ENCODE peak calls at places on chromosomes 16 and 17, in eight cellular contexts. One of them, this sample, is unnamed.

GRCh38 chr16:81623365-81624102 is 155.6 kb upstream of the PLCG2 start:
- DNase-seq in gastrocnemius medialis: no peak
- DNase-seq in breast epithelium: no peak
- DNase-seq in lower lobe of right lung: no peak
- DNase-seq in heart left ventricle: no peak
- DNase-seq in fibroblast of lung: peak
- DNase-seq in brain microvascular endothelial cell: no peak
- DNase-seq in GM23338: peak
- DNase-seq in this sample: no peak

GRCh38 chr17:61659437-61659836 is 68.4 kb upstream of the NACA2 start:
- DNase-seq in gastrocnemius medialis: no peak
- DNase-seq in breast epithelium: no peak
- DNase-seq in lower lobe of right lung: no peak
- DNase-seq in heart left ventricle: no peak
- DNase-seq in fibroblast of lung: no peak
- DNase-seq in brain microvascular endothelial cell: no peak
- DNase-seq in GM23338: no peak
- DNase-seq in this sample: no peak

GRCh38 chr16:30722443-30722842 is 23.5 kb downstream of the SRCAP start:
- DNase-seq in gastrocnemius medialis: no peak
- DNase-seq in breast epithelium: no peak
- DNase-seq in lower lobe of right lung: no peak
- DNase-seq in heart left ventricle: no peak
- DNase-seq in fibroblast of lung: no peak
- DNase-seq in brain microvascular endothelial cell: no peak
- DNase-seq in GM23338: peak
- DNase-seq in this sample: peak

GRCh38 chr17:82000803-82001649 is 21.7 kb downstream of the CENPX start:
- DNase-seq in gastrocnemius medialis: peak
- DNase-seq in breast epithelium: no peak
- DNase-seq in lower lobe of right lung: no peak
- DNase-seq in heart left ventricle: no peak
- DNase-seq in fibroblast of lung: no peak
- DNase-seq in brain microvascular endothelial cell: no peak
- DNase-seq in GM23338: no peak
- DNase-seq in this sample: peak

GRCh38 chr16:12771341-12771798 is 32.3 kb downstream of the CPPED1 start:
- DNase-seq in gastrocnemius medialis: no peak
- DNase-seq in breast epithelium: no peak
- DNase-seq in lower lobe of right lung: no peak
- DNase-seq in heart left ventricle: no peak
- DNase-seq in fibroblast of lung: no peak
- DNase-seq in brain microvascular endothelial cell: peak
- DNase-seq in GM23338: no peak
- DNase-seq in this sample: no peak

GRCh38 chr16:85396879-85397871 is 215.9 kb upstream of the GSE1 start:
- DNase-seq in gastrocnemius medialis: no peak
- DNase-seq in breast epithelium: no peak
- DNase-seq in lower lobe of right lung: peak
- DNase-seq in heart left ventricle: no peak
- DNase-seq in fibroblast of lung: no peak
- DNase-seq in brain microvascular endothelial cell: no peak
- DNase-seq in GM23338: peak
- DNase-seq in this sample: peak

GRCh38 chr16:4690946-4691665 is 2.3 kb upstream of the NUDT16L1 start:
- DNase-seq in gastrocnemius medialis: no peak
- DNase-seq in breast epithelium: no peak
- DNase-seq in lower lobe of right lung: no peak
- DNase-seq in heart left ventricle: no peak
- DNase-seq in fibroblast of lung: no peak
- DNase-seq in brain microvascular endothelial cell: no peak
- DNase-seq in GM23338: no peak
- DNase-seq in this sample: peak

GRCh38 chr16:83068686-83069085 is 441.9 kb downstream of the CDH13 start:
- DNase-seq in gastrocnemius medialis: no peak
- DNase-seq in breast epithelium: no peak
- DNase-seq in lower lobe of right lung: no peak
- DNase-seq in heart left ventricle: no peak
- DNase-seq in fibroblast of lung: peak
- DNase-seq in brain microvascular endothelial cell: peak
- DNase-seq in GM23338: no peak
- DNase-seq in this sample: no peak

GRCh38 chr16:35391328-35391727 is 1931.9 kb downstream of the TP53TG3F start:
- DNase-seq in gastrocnemius medialis: no peak
- DNase-seq in breast epithelium: no peak
- DNase-seq in lower lobe of right lung: no peak
- DNase-seq in heart left ventricle: peak
- DNase-seq in fibroblast of lung: peak
- DNase-seq in brain microvascular endothelial cell: peak
- DNase-seq in GM23338: peak
- DNase-seq in this sample: no peak

GRCh38 chr17:79979201-79979840 is 56.4 kb downstream of the TBC1D16 start:
- DNase-seq in gastrocnemius medialis: no peak
- DNase-seq in breast epithelium: no peak
- DNase-seq in lower lobe of right lung: peak
- DNase-seq in heart left ventricle: no peak
- DNase-seq in fibroblast of lung: no peak
- DNase-seq in brain microvascular endothelial cell: no peak
- DNase-seq in GM23338: no peak
- DNase-seq in this sample: peak

GRCh38 chr16:23803591-23804123 is 32.1 kb upstream of the PRKCB start:
- DNase-seq in gastrocnemius medialis: peak
- DNase-seq in breast epithelium: no peak
- DNase-seq in lower lobe of right lung: peak
- DNase-seq in heart left ventricle: peak
- DNase-seq in fibroblast of lung: peak
- DNase-seq in brain microvascular endothelial cell: peak
- DNase-seq in GM23338: peak
- DNase-seq in this sample: peak

GRCh38 chr16:1884155-1884760 is 12.3 kb upstream of the MEIOB start:
- DNase-seq in gastrocnemius medialis: no peak
- DNase-seq in breast epithelium: no peak
- DNase-seq in lower lobe of right lung: no peak
- DNase-seq in heart left ventricle: no peak
- DNase-seq in fibroblast of lung: no peak
- DNase-seq in brain microvascular endothelial cell: peak
- DNase-seq in GM23338: peak
- DNase-seq in this sample: no peak

GRCh38 chr17:76561332-76561731 is 21.5 kb downstream of the PRCD start:
- DNase-seq in gastrocnemius medialis: no peak
- DNase-seq in breast epithelium: no peak
- DNase-seq in lower lobe of right lung: no peak
- DNase-seq in heart left ventricle: no peak
- DNase-seq in fibroblast of lung: no peak
- DNase-seq in brain microvascular endothelial cell: no peak
- DNase-seq in GM23338: no peak
- DNase-seq in this sample: no peak

GRCh38 chr17:76560036-76560876 is 20.4 kb downstream of the PRCD start:
- DNase-seq in gastrocnemius medialis: no peak
- DNase-seq in breast epithelium: no peak
- DNase-seq in lower lobe of right lung: no peak
- DNase-seq in heart left ventricle: no peak
- DNase-seq in fibroblast of lung: no peak
- DNase-seq in brain microvascular endothelial cell: no peak
- DNase-seq in GM23338: no peak
- DNase-seq in this sample: no peak

GRCh38 chr17:76561799-76562268 is 22.0 kb downstream of the PRCD start:
- DNase-seq in gastrocnemius medialis: no peak
- DNase-seq in breast epithelium: no peak
- DNase-seq in lower lobe of right lung: no peak
- DNase-seq in heart left ventricle: no peak
- DNase-seq in fibroblast of lung: no peak
- DNase-seq in brain microvascular endothelial cell: no peak
- DNase-seq in GM23338: no peak
- DNase-seq in this sample: no peak

GRCh38 chr17:76560877-76561221 is 21.0 kb downstream of the PRCD start:
- DNase-seq in gastrocnemius medialis: no peak
- DNase-seq in breast epithelium: no peak
- DNase-seq in lower lobe of right lung: no peak
- DNase-seq in heart left ventricle: no peak
- DNase-seq in fibroblast of lung: no peak
- DNase-seq in brain microvascular endothelial cell: no peak
- DNase-seq in GM23338: no peak
- DNase-seq in this sample: no peak

DNA sequence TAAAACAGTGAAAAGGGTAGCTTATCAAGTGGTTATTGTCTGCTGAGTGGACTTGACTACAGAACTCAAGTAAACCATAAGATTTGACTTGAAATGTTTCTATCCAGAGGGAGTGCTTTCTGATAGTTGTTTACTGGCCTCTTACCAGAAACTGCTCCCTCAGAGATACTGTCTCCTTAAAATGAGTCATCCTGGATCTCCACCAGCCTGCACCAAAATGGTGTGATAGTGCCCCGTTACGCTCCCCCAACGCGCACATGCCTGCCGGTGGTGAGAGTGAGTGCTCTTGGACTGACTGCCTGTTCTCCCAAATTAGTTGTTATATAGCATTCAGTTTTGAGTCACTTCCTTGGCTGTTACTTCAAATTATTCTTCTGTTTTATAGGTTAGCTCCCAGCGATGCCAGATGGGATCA is 22.9 kb downstream of the PRCD start:
- DNase-seq in gastrocnemius medialis: peak
- DNase-seq in breast epithelium: no peak
- DNase-seq in lower lobe of right lung: no peak
- DNase-seq in heart left ventricle: no peak
- DNase-seq in fibroblast of lung: peak
- DNase-seq in brain microvascular endothelial cell: peak
- DNase-seq in GM23338: no peak
- DNase-seq in this sample: no peak
- H3K27ac ChIP-seq in gastrocnemius medialis: peak
- H3K27ac ChIP-seq in breast epithelium: peak
- H3K27ac ChIP-seq in lower lobe of right lung: peak
- H3K27ac ChIP-seq in heart left ventricle: no peak
- H3K27ac ChIP-seq in fibroblast of lung: peak
- H3K27ac ChIP-seq in brain microvascular endothelial cell: peak
- H3K27ac ChIP-seq in GM23338: peak
- H3K27ac ChIP-seq in this sample: no peak

DNA sequence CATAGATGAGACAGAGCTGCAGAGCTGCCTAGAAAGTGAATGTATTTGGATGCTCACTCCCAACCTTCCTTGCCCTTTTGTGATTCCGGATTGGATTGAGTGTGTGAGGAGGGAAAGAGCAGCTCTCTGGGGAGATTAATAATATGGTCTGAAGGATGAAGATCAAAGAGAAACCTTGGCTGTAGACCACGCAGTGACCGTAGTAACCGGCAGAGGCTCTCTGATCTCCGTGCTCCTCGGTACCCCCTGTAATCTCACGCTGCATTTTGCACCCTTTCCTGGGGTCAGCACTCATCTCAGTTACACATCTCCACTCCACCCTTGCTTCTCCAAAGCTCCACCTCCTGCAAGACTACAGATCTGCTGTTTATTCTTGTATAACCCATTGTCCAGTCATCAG is 14.1 kb downstream of the TMEM100 start:
- DNase-seq in gastrocnemius medialis: no peak
- DNase-seq in breast epithelium: no peak
- DNase-seq in lower lobe of right lung: no peak
- DNase-seq in heart left ventricle: no peak
- DNase-seq in fibroblast of lung: no peak
- DNase-seq in brain microvascular endothelial cell: no peak
- DNase-seq in GM23338: no peak
- DNase-seq in this sample: no peak
- H3K4me3 ChIP-seq in gastrocnemius medialis: no peak
- H3K4me3 ChIP-seq in breast epithelium: no peak
- H3K4me3 ChIP-seq in lower lobe of right lung: no peak
- H3K4me3 ChIP-seq in heart left ventricle: no peak
- H3K4me3 ChIP-seq in fibroblast of lung: peak
- H3K4me3 ChIP-seq in brain microvascular endothelial cell: peak
- H3K4me3 ChIP-seq in GM23338: no peak
- H3K4me3 ChIP-seq in this sample: no peak

GRCh38 chr16:74666010-74666421 is 661 bp downstream of the RFWD3 start:
- DNase-seq in gastrocnemius medialis: no peak
- DNase-seq in breast epithelium: no peak
- DNase-seq in lower lobe of right lung: no peak
- DNase-seq in heart left ventricle: no peak
- DNase-seq in fibroblast of lung: no peak
- DNase-seq in brain microvascular endothelial cell: no peak
- DNase-seq in GM23338: no peak
- DNase-seq in this sample: no peak
- H3K27ac ChIP-seq in gastrocnemius medialis: peak
- H3K27ac ChIP-seq in breast epithelium: peak
- H3K27ac ChIP-seq in lower lobe of right lung: peak
- H3K27ac ChIP-seq in heart left ventricle: no peak
- H3K27ac ChIP-seq in fibroblast of lung: peak
- H3K27ac ChIP-seq in brain microvascular endothelial cell: peak
- H3K27ac ChIP-seq in GM23338: peak
- H3K27ac ChIP-seq in this sample: peak

GRCh38 chr17:78762007-78762406 is 20.1 kb downstream of the CYTH1 start:
- DNase-seq in gastrocnemius medialis: no peak
- DNase-seq in breast epithelium: no peak
- DNase-seq in lower lobe of right lung: no peak
- DNase-seq in heart left ventricle: no peak
- DNase-seq in fibroblast of lung: no peak
- DNase-seq in brain microvascular endothelial cell: no peak
- DNase-seq in GM23338: no peak
- DNase-seq in this sample: no peak

GRCh38 chr17:78763561-78763960 is 18.5 kb downstream of the CYTH1 start:
- DNase-seq in gastrocnemius medialis: no peak
- DNase-seq in breast epithelium: no peak
- DNase-seq in lower lobe of right lung: no peak
- DNase-seq in heart left ventricle: no peak
- DNase-seq in fibroblast of lung: no peak
- DNase-seq in brain microvascular endothelial cell: peak
- DNase-seq in GM23338: no peak
- DNase-seq in this sample: no peak

GRCh38 chr17:78764871-78765270 is 17.2 kb downstream of the CYTH1 start:
- DNase-seq in gastrocnemius medialis: no peak
- DNase-seq in breast epithelium: no peak
- DNase-seq in lower lobe of right lung: no peak
- DNase-seq in heart left ventricle: no peak
- DNase-seq in fibroblast of lung: no peak
- DNase-seq in brain microvascular endothelial cell: no peak
- DNase-seq in GM23338: no peak
- DNase-seq in this sample: no peak

GRCh38 chr17:78759969-78760352 is 22.1 kb downstream of the CYTH1 start:
- DNase-seq in gastrocnemius medialis: no peak
- DNase-seq in breast epithelium: no peak
- DNase-seq in lower lobe of right lung: no peak
- DNase-seq in heart left ventricle: no peak
- DNase-seq in fibroblast of lung: no peak
- DNase-seq in brain microvascular endothelial cell: no peak
- DNase-seq in GM23338: no peak
- DNase-seq in this sample: no peak

GRCh38 chr17:78759203-78759968 is 22.7 kb downstream of the CYTH1 start:
- DNase-seq in gastrocnemius medialis: no peak
- DNase-seq in breast epithelium: no peak
- DNase-seq in lower lobe of right lung: peak
- DNase-seq in heart left ventricle: peak
- DNase-seq in fibroblast of lung: peak
- DNase-seq in brain microvascular endothelial cell: peak
- DNase-seq in GM23338: no peak
- DNase-seq in this sample: no peak
- H3K4me3 ChIP-seq in gastrocnemius medialis: no peak
- H3K4me3 ChIP-seq in breast epithelium: no peak
- H3K4me3 ChIP-seq in lower lobe of right lung: peak
- H3K4me3 ChIP-seq in heart left ventricle: no peak
- H3K4me3 ChIP-seq in fibroblast of lung: no peak
- H3K4me3 ChIP-seq in brain microvascular endothelial cell: no peak
- H3K4me3 ChIP-seq in GM23338: no peak
- H3K4me3 ChIP-seq in this sample: no peak

This sample was measured in kidney.